ENCODE peak calls at places on chromosomes 1 and 21, in nine cellular contexts. C is pancreas, Y is PC-3, L is AG09309, J is GM13976, T is psoas muscle, U is hepatocyte, O is mucosa of descending colon, I is heart right ventricle. V is an unnamed sample.

GRCh38 chr21:36788116-36788515 is 89.2 kb downstream of the SIM2 start:
- DNase-seq in T (no peak), I (no peak), U (peak), O (peak), C (no peak), J (no peak), Y (peak), L (no peak), V (no peak)

GRCh38 chr1:37477198-37477931 is 3.0 kb downstream of the ZC3H12A start:
- DNase-seq in Y (peak), U (peak), T (peak), O (peak), L (no peak), J (peak), C (peak), I (no peak), V (peak)

GRCh38 chr1:223233019-223233409 is 90.0 kb upstream of the TLR5 start:
- DNase-seq in T (no peak), J (no peak), O (no peak), L (no peak), Y (no peak), U (no peak), I (no peak), C (no peak), V (no peak)

GRCh38 chr1:2496087-2496622 is 20.1 kb downstream of the PLCH2 start:
- DNase-seq in Y (no peak), T (no peak), J (peak), L (no peak), I (no peak), O (peak), U (no peak), C (no peak), V (peak)

GRCh38 chr21:44670642-44671432 is 4.1 kb upstream of the KRTAP12-2 start:
- DNase-seq in O (no peak), I (no peak), C (no peak), J (no peak), L (no peak), T (no peak), U (no peak), Y (no peak), V (no peak)

GRCh38 chr1:147609358-147609757 is 61.0 kb downstream of the ACP6 start:
- DNase-seq in U (no peak), J (no peak), T (no peak), I (no peak), C (no peak), O (no peak), L (no peak), Y (no peak), V (no peak)

GRCh38 chr1:101843160-101843559 is 153.6 kb downstream of the OLFM3 start:
- DNase-seq in L (no peak), I (no peak), Y (no peak), O (no peak), J (no peak), T (no peak), U (no peak), C (no peak), V (no peak)

GRCh38 chr1:179079113-179079761 is 2.6 kb upstream of the TOR3A start:
- DNase-seq in I (peak), U (peak), T (no peak), J (peak), L (no peak), O (no peak), Y (peak), C (no peak), V (peak)

GRCh38 chr1:234963180-234963903 is 165.3 kb downstream of the TOMM20 start:
- DNase-seq in Y (peak), T (peak), J (peak), U (peak), I (peak), L (peak), O (peak), C (peak), V (peak)

GRCh38 chr1:76547916-76548315 is 319.4 kb upstream of the ST6GALNAC5 start:
- DNase-seq in I (no peak), U (peak), L (no peak), Y (no peak), C (no peak), T (no peak), J (no peak), O (no peak), V (no peak)

GRCh38 chr1:52947490-52947889 is 20.4 kb downstream of the SCP2 start:
- DNase-seq in L (no peak), C (no peak), U (no peak), T (no peak), O (no peak), I (no peak), Y (no peak), J (no peak), V (no peak)
- TF ChIP-seq CTCF in L (no peak), C (no peak), U (no peak), T (no peak), O (no peak), I (no peak), Y (no peak), J (no peak), V (no peak)

GRCh38 chr1:228226956-228227791 is 19.3 kb downstream of the OBSCN start:
- DNase-seq in J (no peak), O (no peak), T (peak), C (no peak), I (no peak), U (no peak), Y (peak), L (no peak), V (no peak)
- TF ChIP-seq CTCF in J (no peak), O (no peak), T (no peak), C (no peak), I (peak), U (peak), Y (peak), L (peak), V (no peak)

DNA sequence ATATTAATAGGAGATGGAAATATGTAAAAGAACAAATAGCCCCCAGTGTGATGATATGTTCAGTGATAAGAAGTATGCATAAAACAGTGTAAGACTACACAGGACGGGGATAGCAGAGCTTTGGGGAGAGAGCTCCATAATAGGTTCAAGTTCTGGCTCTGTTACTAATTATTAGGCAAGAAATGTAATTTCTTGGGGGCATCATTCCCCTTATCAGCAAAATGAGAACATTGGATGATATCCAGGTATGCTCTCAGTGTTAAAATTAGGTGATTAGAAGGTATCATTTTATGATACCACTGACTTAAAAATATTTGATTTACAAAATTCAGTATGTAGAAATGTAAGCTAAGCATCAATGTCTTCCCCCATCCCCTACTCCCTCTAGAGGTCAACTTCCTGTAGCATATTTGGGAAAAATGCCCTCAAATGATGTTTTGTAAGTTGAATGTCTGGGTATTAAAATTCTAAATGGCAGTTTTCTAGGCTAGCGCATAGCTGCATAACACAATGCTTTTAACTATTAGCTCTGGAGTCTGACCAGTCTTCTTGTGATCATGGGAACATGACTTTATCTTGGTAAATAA is 585.7 kb upstream of the CAMK1G start:
- DNase-seq in O (no peak), I (no peak), Y (peak), C (no peak), L (no peak), J (no peak), T (no peak), U (peak), V (no peak)
- TF ChIP-seq CTCF in O (no peak), I (peak), Y (peak), C (no peak), L (peak), J (no peak), T (no peak), U (peak), V (no peak)

GRCh38 chr1:220353229-220354012 is 81.2 kb upstream of the RAB3GAP2 start:
- DNase-seq in Y (no peak), L (no peak), I (no peak), C (no peak), O (no peak), U (no peak), T (no peak), J (no peak), V (no peak)
- TF ChIP-seq CTCF in Y (no peak), L (no peak), I (no peak), C (no peak), O (no peak), U (no peak), T (no peak), J (no peak), V (no peak)